ENCODE peak calls at places on chromosomes 1 and 21, in eight cellular contexts. E is kidney epithelial cell, C is PC-3, L is chondrocyte, Y is IMR-90, O is cardiac fibroblast, G is heart left ventricle, V is A673. T is an unnamed sample.

GRCh38 chr21:39525601-39526000 is 73.8 kb downstream of the SH3BGR start:
- DNase-seq in G (no peak), Y (no peak), V (no peak), L (no peak), E (no peak), C (no peak), O (no peak), T (no peak)

GRCh38 chr21:15028186-15028585 is 36.6 kb downstream of the NRIP1 start:
- DNase-seq in O (no peak), C (no peak), V (peak; percentile 96), E (no peak), L (no peak), Y (no peak), G (no peak), T (no peak)

GRCh38 chr1:215872658-215873057 is 305.6 kb downstream of the KCTD3 start:
- DNase-seq in L (no peak), V (no peak), C (no peak), Y (no peak), E (no peak), G (no peak), O (no peak), T (no peak)

GRCh38 chr1:227317541-227318002 is 720 bp downstream of the CDC42BPA start:
- DNase-seq in L (no peak), G (no peak), O (peak; percentile 79), V (peak; percentile 86), C (peak; percentile 80), E (no peak), Y (peak; percentile 61), T (no peak)

GRCh38 chr1:200172311-200172710 is 144.8 kb downstream of the NR5A2 start:
- DNase-seq in V (no peak), O (peak; percentile 35), C (peak; percentile 98), G (no peak), E (no peak), Y (peak; percentile 74), L (no peak), T (no peak)

GRCh38 chr1:204558467-204558866 is 42.3 kb downstream of the MDM4 start:
- DNase-seq in L (no peak), G (no peak), C (no peak), V (no peak), Y (no peak), E (no peak), O (no peak), T (no peak)

GRCh38 chr1:245260116-245260882 is 105.5 kb downstream of the KIF26B start:
- DNase-seq in E (peak; percentile 96), C (no peak), O (no peak), L (no peak), G (no peak), Y (no peak), V (no peak), T (peak; percentile 16)

GRCh38 chr1:247905899-247906503 is 10.6 kb downstream of the OR2W3 start:
- DNase-seq in Y (no peak), O (no peak), V (no peak), G (no peak), C (no peak), L (no peak), E (no peak), T (no peak)

GRCh38 chr1:22489823-22490222 is 38.2 kb downstream of the ZBTB40 start:
- DNase-seq in Y (no peak), G (no peak), L (no peak), O (no peak), C (no peak), E (no peak), V (no peak), T (no peak)

GRCh38 chr1:43554444-43554992 is 23.8 kb downstream of the PTPRF start:
- DNase-seq in G (no peak), C (peak; percentile 62), V (peak; percentile 40), Y (peak; percentile 50), E (no peak), O (peak; percentile 62), L (no peak), T (no peak)

GRCh38 chr1:48560577-48560976 is 88.6 kb upstream of the SPATA6 start:
- DNase-seq in E (no peak), V (no peak), O (no peak), Y (no peak), C (no peak), L (no peak), G (no peak), T (no peak)

GRCh38 chr21:16248705-16249104 is 518.9 kb downstream of the USP25 start:
- DNase-seq in C (no peak), Y (no peak), G (no peak), L (no peak), V (no peak), E (no peak), O (no peak), T (no peak)

GRCh38 chr1:99662581-99663208 is 16.8 kb downstream of the PALMD start:
- DNase-seq in E (no peak), L (no peak), Y (peak; percentile 75), O (peak; percentile 99), C (peak; percentile 21), V (peak; percentile 37), G (peak; percentile 69), T (peak; percentile 92)

GRCh38 chr1:226046240-226046639 is 16.3 kb upstream of the H3-3A start:
- DNase-seq in C (peak; percentile 96), E (peak; percentile 35), V (no peak), G (no peak), O (peak; percentile 75), Y (peak; percentile 89), L (no peak), T (no peak)

GRCh38 chr1:221841291-221841982 is 99.5 kb upstream of the DUSP10 start:
- DNase-seq in G (no peak), L (no peak), C (no peak), V (no peak), Y (no peak), E (no peak), O (peak; percentile 70), T (no peak)

GRCh38 chr1:179587336-179587735 is 4.3 kb upstream of the TDRD5 start:
- DNase-seq in L (no peak), O (no peak), G (no peak), Y (no peak), C (no peak), E (no peak), V (no peak), T (no peak)

GRCh38 chr1:162716123-162716522 is 74.4 kb upstream of the HSD17B7 start:
- DNase-seq in Y (no peak), O (no peak), E (no peak), G (no peak), C (no peak), L (no peak), V (no peak), T (no peak)

GRCh38 chr1:55725378-55725777 is 510.2 kb upstream of the USP24 start:
- DNase-seq in Y (peak; percentile 64), V (no peak), E (no peak), G (no peak), C (peak; percentile 93), O (peak; percentile 87), L (no peak), T (no peak)

GRCh38 chr1:156704930-156705320 is 458 bp downstream of the CRABP2 start:
- DNase-seq in E (no peak), L (no peak), V (no peak), O (peak; percentile 67), C (peak; percentile 93), Y (peak; percentile 75), G (peak; percentile 65), T (peak; percentile 72)
- TF ChIP-seq CTCF in E (no peak), L (no peak), V (no peak), O (no peak), C (no peak), Y (no peak), G (no peak), T (no peak)

GRCh38 chr1:107494061-107494460 is 353.2 kb downstream of the NTNG1 start:
- DNase-seq in O (no peak), E (no peak), Y (no peak), L (no peak), G (no peak), C (no peak), V (no peak), T (no peak)
- TF ChIP-seq CTCF in O (no peak), E (no peak), Y (no peak), L (no peak), G (no peak), C (no peak), V (no peak), T (no peak)

GRCh38 chr1:1426496-1426960 is 5.5 kb upstream of the ANKRD65 start:
- DNase-seq in C (no peak), O (no peak), L (no peak), V (no peak), Y (no peak), E (no peak), G (peak; percentile 64), T (no peak)

GRCh38 chr1:1428174-1428573 is 7.1 kb upstream of the ANKRD65 start:
- DNase-seq in L (peak; percentile 81), E (no peak), O (no peak), V (no peak), Y (no peak), G (peak; percentile 64), C (no peak), T (no peak)

GRCh38 chr1:1425426-1425752 is 4.3 kb upstream of the ANKRD65 start:
- DNase-seq in L (no peak), G (peak; percentile 52), C (no peak), V (no peak), Y (no peak), O (no peak), E (no peak), T (no peak)

GRCh38 chr1:1425753-1426495 is 4.8 kb upstream of the ANKRD65 start:
- DNase-seq in L (peak; percentile 79), V (no peak), G (peak; percentile 47), C (no peak), E (no peak), O (no peak), Y (no peak), T (no peak)

DNA sequence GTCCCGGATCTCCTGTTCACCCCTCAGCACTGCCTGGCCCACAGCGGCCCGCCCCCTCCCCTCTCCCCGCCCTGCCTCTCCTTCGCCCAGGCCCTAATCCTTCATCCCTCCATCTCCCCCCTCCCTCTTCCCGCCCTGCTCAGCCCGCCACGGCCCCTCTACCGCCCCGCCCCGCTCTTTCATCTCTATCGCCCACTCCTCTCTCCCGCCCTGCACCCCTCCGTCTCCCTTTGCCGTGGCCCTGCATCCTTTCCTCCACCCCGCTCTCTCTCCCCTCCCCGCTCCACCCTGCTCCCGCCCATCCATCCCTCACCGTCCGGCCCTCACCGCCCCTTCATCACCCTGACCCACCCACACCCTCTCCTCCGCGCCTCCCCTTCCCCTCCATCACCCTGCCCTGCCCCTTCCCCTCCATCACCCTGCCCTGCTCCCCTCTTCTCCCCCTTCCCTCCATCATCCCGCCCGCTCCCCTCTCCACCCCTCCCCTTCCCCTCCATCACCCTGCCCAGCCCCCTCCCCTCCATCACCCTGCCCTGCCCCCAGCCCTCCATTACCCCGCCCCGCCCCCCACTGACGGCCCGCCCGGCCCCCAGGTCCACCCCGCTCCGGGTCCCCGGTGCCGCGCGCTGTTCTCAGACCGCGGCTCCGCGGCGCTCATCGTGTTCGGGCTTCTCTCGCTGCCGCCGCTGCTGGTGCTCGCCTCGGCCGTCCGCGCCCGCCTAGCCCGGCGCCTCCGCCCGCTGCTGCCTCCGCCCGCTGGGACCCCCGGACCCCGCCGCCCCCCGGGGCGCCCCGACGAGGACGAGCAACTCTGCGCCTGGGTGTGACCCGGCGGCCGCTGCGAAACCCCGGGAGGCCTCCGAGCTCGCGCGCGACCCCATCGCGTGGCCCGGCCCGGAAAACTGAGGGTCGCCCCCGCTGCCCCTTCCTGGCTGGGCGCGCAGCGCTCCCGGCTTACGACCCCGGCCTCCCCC is 6.2 kb upstream of the ANKRD65 start:
- DNase-seq in L (peak; percentile 92), Y (no peak), V (no peak), E (no peak), G (peak; percentile 67), O (no peak), C (no peak), T (no peak)
- TF ChIP-seq CTCF in L (no peak), Y (no peak), V (no peak), E (no peak), G (no peak), O (no peak), C (no peak), T (no peak)

GRCh38 chr1:66761273-66761672 is 9.0 kb downstream of the DYNLT5 start:
- DNase-seq in C (peak; percentile 28), L (no peak), E (no peak), G (no peak), O (peak; percentile 71), Y (peak; percentile 23), V (peak; percentile 16), T (no peak)
- TF ChIP-seq CTCF in C (no peak), L (peak; percentile 30), E (no peak), G (no peak), O (peak; percentile 14), Y (no peak), V (peak; percentile 22), T (no peak)

T was measured in right atrium auricular region.